ENCODE peak calls at places on chromosomes 16 and 17, in seven cellular contexts. One of them, this sample, is unnamed.

GRCh38 chr17:61641084-61641483 is 50.1 kb upstream of the NACA2 start:
- DNase-seq in HFF-Myc: no peak
- DNase-seq in fibroblast of the aortic adventitia: no peak
- DNase-seq in ovary: no peak
- DNase-seq in cardiac muscle cell: no peak
- DNase-seq in tibial artery: no peak
- DNase-seq in heart right ventricle: no peak
- DNase-seq in this sample: no peak

GRCh38 chr17:40345161-40346034 is 19.1 kb downstream of the GJD3 start:
- DNase-seq in HFF-Myc: no peak
- DNase-seq in fibroblast of the aortic adventitia: peak; percentile 81
- DNase-seq in ovary: peak; percentile 71
- DNase-seq in cardiac muscle cell: peak; percentile 87
- DNase-seq in tibial artery: peak; percentile 90
- DNase-seq in heart right ventricle: peak; percentile 83
- DNase-seq in this sample: peak; percentile 66

GRCh38 chr16:19776147-19776546 is 58.1 kb downstream of the IQCK start:
- DNase-seq in HFF-Myc: no peak
- DNase-seq in fibroblast of the aortic adventitia: no peak
- DNase-seq in ovary: no peak
- DNase-seq in cardiac muscle cell: no peak
- DNase-seq in tibial artery: no peak
- DNase-seq in heart right ventricle: no peak
- DNase-seq in this sample: no peak

GRCh38 chr16:71357681-71358080 is 842 bp upstream of the CALB2 start:
- DNase-seq in HFF-Myc: no peak
- DNase-seq in fibroblast of the aortic adventitia: no peak
- DNase-seq in ovary: no peak
- DNase-seq in cardiac muscle cell: peak; percentile 17
- DNase-seq in tibial artery: no peak
- DNase-seq in heart right ventricle: no peak
- DNase-seq in this sample: no peak

GRCh38 chr16:50473375-50473945 is 74.7 kb upstream of the NKD1 start:
- DNase-seq in HFF-Myc: peak; percentile 9
- DNase-seq in fibroblast of the aortic adventitia: no peak
- DNase-seq in ovary: no peak
- DNase-seq in cardiac muscle cell: no peak
- DNase-seq in tibial artery: no peak
- DNase-seq in heart right ventricle: no peak
- DNase-seq in this sample: no peak

GRCh38 chr17:44556854-44557606 is at the start of gene FZD2:
- DNase-seq in HFF-Myc: peak; percentile 98
- DNase-seq in fibroblast of the aortic adventitia: peak; percentile 99
- DNase-seq in ovary: peak; percentile 88
- DNase-seq in cardiac muscle cell: peak; percentile 95
- DNase-seq in tibial artery: peak; percentile 95
- DNase-seq in heart right ventricle: peak; percentile 90
- DNase-seq in this sample: peak; percentile 99

GRCh38 chr17:81941484-81942166 is 4.5 kb upstream of the PYCR1 start:
- DNase-seq in HFF-Myc: no peak
- DNase-seq in fibroblast of the aortic adventitia: no peak
- DNase-seq in ovary: no peak
- DNase-seq in cardiac muscle cell: peak; percentile 92
- DNase-seq in tibial artery: no peak
- DNase-seq in heart right ventricle: peak; percentile 69
- DNase-seq in this sample: no peak

GRCh38 chr16:89038221-89038721 is 55.4 kb upstream of the ACSF3 start:
- DNase-seq in HFF-Myc: no peak
- DNase-seq in fibroblast of the aortic adventitia: no peak
- DNase-seq in ovary: no peak
- DNase-seq in cardiac muscle cell: no peak
- DNase-seq in tibial artery: no peak
- DNase-seq in heart right ventricle: no peak
- DNase-seq in this sample: no peak

GRCh38 chr17:61316633-61317032 is 83.0 kb upstream of the TBX2 start:
- DNase-seq in HFF-Myc: no peak
- DNase-seq in fibroblast of the aortic adventitia: no peak
- DNase-seq in ovary: no peak
- DNase-seq in cardiac muscle cell: no peak
- DNase-seq in tibial artery: no peak
- DNase-seq in heart right ventricle: no peak
- DNase-seq in this sample: no peak

GRCh38 chr17:4945944-4946280 is 2.4 kb downstream of the PFN1 start:
- DNase-seq in HFF-Myc: no peak
- DNase-seq in fibroblast of the aortic adventitia: no peak
- DNase-seq in ovary: no peak
- DNase-seq in cardiac muscle cell: no peak
- DNase-seq in tibial artery: no peak
- DNase-seq in heart right ventricle: no peak
- DNase-seq in this sample: no peak

GRCh38 chr16:10085078-10085798 is 97.0 kb downstream of the GRIN2A start:
- DNase-seq in HFF-Myc: no peak
- DNase-seq in fibroblast of the aortic adventitia: no peak
- DNase-seq in ovary: no peak
- DNase-seq in cardiac muscle cell: peak; percentile 30
- DNase-seq in tibial artery: no peak
- DNase-seq in heart right ventricle: no peak
- DNase-seq in this sample: no peak

GRCh38 chr17:37521821-37522220 is 32.1 kb downstream of the DUSP14 start:
- DNase-seq in HFF-Myc: no peak
- DNase-seq in fibroblast of the aortic adventitia: no peak
- DNase-seq in ovary: no peak
- DNase-seq in cardiac muscle cell: no peak
- DNase-seq in tibial artery: no peak
- DNase-seq in heart right ventricle: no peak
- DNase-seq in this sample: no peak

GRCh38 chr17:37516131-37516561 is 26.5 kb downstream of the DUSP14 start:
- DNase-seq in HFF-Myc: no peak
- DNase-seq in fibroblast of the aortic adventitia: peak; percentile 59
- DNase-seq in ovary: no peak
- DNase-seq in cardiac muscle cell: peak; percentile 48
- DNase-seq in tibial artery: no peak
- DNase-seq in heart right ventricle: no peak
- DNase-seq in this sample: peak; percentile 51

GRCh38 chr17:37520174-37520573 is 30.5 kb downstream of the DUSP14 start:
- DNase-seq in HFF-Myc: no peak
- DNase-seq in fibroblast of the aortic adventitia: no peak
- DNase-seq in ovary: no peak
- DNase-seq in cardiac muscle cell: no peak
- DNase-seq in tibial artery: no peak
- DNase-seq in heart right ventricle: no peak
- DNase-seq in this sample: no peak

GRCh38 chr17:37519241-37519985 is 29.7 kb downstream of the DUSP14 start:
- DNase-seq in HFF-Myc: peak; percentile 55
- DNase-seq in fibroblast of the aortic adventitia: peak; percentile 24
- DNase-seq in ovary: no peak
- DNase-seq in cardiac muscle cell: no peak
- DNase-seq in tibial artery: no peak
- DNase-seq in heart right ventricle: no peak
- DNase-seq in this sample: peak; percentile 40

GRCh38 chr17:37518816-37519215 is 29.1 kb downstream of the DUSP14 start:
- DNase-seq in HFF-Myc: no peak
- DNase-seq in fibroblast of the aortic adventitia: no peak
- DNase-seq in ovary: no peak
- DNase-seq in cardiac muscle cell: no peak
- DNase-seq in tibial artery: no peak
- DNase-seq in heart right ventricle: no peak
- DNase-seq in this sample: peak; percentile 32
- TF ChIP-seq CTCF in HFF-Myc: no peak
- TF ChIP-seq CTCF in fibroblast of the aortic adventitia: no peak
- TF ChIP-seq CTCF in ovary: no peak
- TF ChIP-seq CTCF in cardiac muscle cell: no peak
- TF ChIP-seq CTCF in tibial artery: no peak
- TF ChIP-seq CTCF in heart right ventricle: no peak
- TF ChIP-seq CTCF in this sample: peak; percentile 9

GRCh38 chr17:21357696-21358095 is 18.5 kb upstream of the KCNJ12 start:
- DNase-seq in HFF-Myc: no peak
- DNase-seq in fibroblast of the aortic adventitia: no peak
- DNase-seq in ovary: no peak
- DNase-seq in cardiac muscle cell: no peak
- DNase-seq in tibial artery: no peak
- DNase-seq in heart right ventricle: no peak
- DNase-seq in this sample: no peak
- TF ChIP-seq CTCF in HFF-Myc: no peak
- TF ChIP-seq CTCF in fibroblast of the aortic adventitia: no peak
- TF ChIP-seq CTCF in ovary: no peak
- TF ChIP-seq CTCF in cardiac muscle cell: no peak
- TF ChIP-seq CTCF in tibial artery: no peak
- TF ChIP-seq CTCF in heart right ventricle: no peak
- TF ChIP-seq CTCF in this sample: no peak

GRCh38 chr17:31537558-31537957 is 146.1 kb downstream of the RAB11FIP4 start:
- DNase-seq in HFF-Myc: no peak
- DNase-seq in fibroblast of the aortic adventitia: peak; percentile 82
- DNase-seq in ovary: peak; percentile 49
- DNase-seq in cardiac muscle cell: no peak
- DNase-seq in tibial artery: no peak
- DNase-seq in heart right ventricle: no peak
- DNase-seq in this sample: peak; percentile 64

GRCh38 chr17:31544186-31544585 is 152.7 kb downstream of the RAB11FIP4 start:
- DNase-seq in HFF-Myc: no peak
- DNase-seq in fibroblast of the aortic adventitia: no peak
- DNase-seq in ovary: no peak
- DNase-seq in cardiac muscle cell: no peak
- DNase-seq in tibial artery: no peak
- DNase-seq in heart right ventricle: no peak
- DNase-seq in this sample: no peak

GRCh38 chr17:31540602-31541307 is 149.3 kb downstream of the RAB11FIP4 start:
- DNase-seq in HFF-Myc: no peak
- DNase-seq in fibroblast of the aortic adventitia: no peak
- DNase-seq in ovary: no peak
- DNase-seq in cardiac muscle cell: no peak
- DNase-seq in tibial artery: no peak
- DNase-seq in heart right ventricle: no peak
- DNase-seq in this sample: no peak

GRCh38 chr17:31538080-31538762 is 146.7 kb downstream of the RAB11FIP4 start:
- DNase-seq in HFF-Myc: no peak
- DNase-seq in fibroblast of the aortic adventitia: no peak
- DNase-seq in ovary: no peak
- DNase-seq in cardiac muscle cell: no peak
- DNase-seq in tibial artery: no peak
- DNase-seq in heart right ventricle: no peak
- DNase-seq in this sample: no peak

DNA sequence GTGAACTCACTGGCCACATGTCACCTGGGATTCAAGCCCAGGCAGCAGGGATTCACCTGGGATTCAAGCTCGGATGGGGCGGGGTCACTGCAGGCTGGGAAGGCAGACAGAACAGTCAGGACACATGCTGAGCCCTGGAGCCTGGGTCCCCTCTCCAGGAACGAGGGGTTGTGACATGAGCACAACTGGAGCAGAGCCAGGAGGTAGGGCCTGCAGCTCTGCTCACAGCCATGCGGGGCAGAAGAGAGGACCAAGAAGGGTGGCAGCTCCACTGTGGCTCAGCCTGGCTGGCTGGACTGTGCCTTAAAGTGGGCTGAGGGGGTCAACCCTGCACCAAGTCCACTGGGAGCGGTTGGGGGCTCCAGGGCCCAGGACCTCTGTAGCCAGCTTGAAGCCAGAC is 150.1 kb downstream of the RAB11FIP4 start:
- DNase-seq in HFF-Myc: no peak
- DNase-seq in fibroblast of the aortic adventitia: no peak
- DNase-seq in ovary: no peak
- DNase-seq in cardiac muscle cell: peak; percentile 30
- DNase-seq in tibial artery: no peak
- DNase-seq in heart right ventricle: no peak
- DNase-seq in this sample: no peak
- TF ChIP-seq CTCF in HFF-Myc: no peak
- TF ChIP-seq CTCF in fibroblast of the aortic adventitia: peak; percentile 12
- TF ChIP-seq CTCF in ovary: no peak
- TF ChIP-seq CTCF in cardiac muscle cell: peak; percentile 17
- TF ChIP-seq CTCF in tibial artery: no peak
- TF ChIP-seq CTCF in heart right ventricle: no peak
- TF ChIP-seq CTCF in this sample: peak; percentile 2

DNA sequence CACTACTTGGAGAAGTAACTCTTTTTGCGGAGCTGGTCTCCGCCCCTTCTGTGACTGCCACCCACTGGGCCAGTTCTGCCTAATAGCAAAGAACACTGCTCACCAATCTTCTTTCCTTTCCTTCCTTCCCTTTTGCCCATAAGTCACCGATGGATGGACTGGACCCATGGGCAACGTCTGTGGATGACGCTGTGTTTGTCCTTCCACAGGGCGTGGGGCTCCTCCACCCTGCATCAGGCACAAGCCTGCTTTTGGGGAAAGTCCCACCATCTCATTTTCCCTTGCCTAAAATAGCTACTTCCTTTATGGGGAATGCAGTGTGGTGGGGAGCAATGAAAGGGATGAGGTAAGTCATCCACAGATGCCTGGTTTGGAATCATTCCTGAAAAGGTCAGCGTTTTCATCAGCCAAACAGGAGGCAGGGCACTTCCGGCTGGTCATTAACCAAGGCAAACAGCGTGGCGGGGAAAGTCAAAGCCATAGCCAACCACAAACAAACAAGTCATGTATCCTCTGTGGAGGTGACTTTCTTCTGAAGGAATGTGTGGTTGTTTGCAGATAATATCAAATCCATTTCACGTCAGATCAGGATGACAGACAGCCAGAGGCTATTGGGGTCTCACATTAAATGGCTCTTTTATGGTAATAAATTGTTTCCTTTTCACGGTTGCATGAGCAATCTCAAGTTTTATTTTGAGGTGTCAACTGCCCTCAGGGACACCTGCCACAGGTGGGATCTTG is 30.7 kb upstream of the MED9 start:
- DNase-seq in HFF-Myc: peak; percentile 87
- DNase-seq in fibroblast of the aortic adventitia: peak; percentile 80
- DNase-seq in ovary: no peak
- DNase-seq in cardiac muscle cell: no peak
- DNase-seq in tibial artery: no peak
- DNase-seq in heart right ventricle: peak; percentile 27
- DNase-seq in this sample: peak; percentile 93
- TF ChIP-seq CTCF in HFF-Myc: peak; percentile 4
- TF ChIP-seq CTCF in fibroblast of the aortic adventitia: no peak
- TF ChIP-seq CTCF in ovary: no peak
- TF ChIP-seq CTCF in cardiac muscle cell: no peak
- TF ChIP-seq CTCF in tibial artery: no peak
- TF ChIP-seq CTCF in heart right ventricle: no peak
- TF ChIP-seq CTCF in this sample: peak; percentile 3

DNA sequence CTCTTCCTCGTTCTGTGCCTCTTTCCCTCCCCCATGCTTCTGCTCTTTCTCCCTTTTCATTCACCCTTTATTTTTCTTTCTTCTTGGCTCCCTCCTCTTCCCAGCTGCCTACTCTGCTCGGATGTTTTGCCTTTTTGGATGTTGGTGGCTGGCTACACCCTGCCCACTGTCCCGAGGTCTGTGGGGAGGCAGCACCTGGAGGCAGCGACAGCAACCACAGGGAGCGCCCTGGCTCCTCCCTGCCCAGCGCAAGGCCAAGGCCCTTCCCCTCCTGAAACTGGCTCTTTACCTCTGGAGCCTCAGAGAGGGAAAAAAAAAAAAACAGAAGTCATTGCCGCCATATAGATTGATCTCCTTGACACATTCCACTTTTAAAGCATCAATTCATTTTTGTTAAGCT is 20.1 kb downstream of the CLUAP1 start:
- DNase-seq in HFF-Myc: no peak
- DNase-seq in fibroblast of the aortic adventitia: no peak
- DNase-seq in ovary: no peak
- DNase-seq in cardiac muscle cell: no peak
- DNase-seq in tibial artery: peak; percentile 52
- DNase-seq in heart right ventricle: no peak
- DNase-seq in this sample: no peak
- TF ChIP-seq CTCF in HFF-Myc: no peak
- TF ChIP-seq CTCF in fibroblast of the aortic adventitia: no peak
- TF ChIP-seq CTCF in ovary: no peak
- TF ChIP-seq CTCF in cardiac muscle cell: no peak
- TF ChIP-seq CTCF in tibial artery: peak; percentile 7
- TF ChIP-seq CTCF in heart right ventricle: no peak
- TF ChIP-seq CTCF in this sample: peak; percentile 23

GRCh38 chr16:58127033-58127556 is 2.1 kb downstream of the CFAP20 start:
- DNase-seq in HFF-Myc: peak; percentile 54
- DNase-seq in fibroblast of the aortic adventitia: peak; percentile 39
- DNase-seq in ovary: peak; percentile 36
- DNase-seq in cardiac muscle cell: peak; percentile 34
- DNase-seq in tibial artery: no peak
- DNase-seq in heart right ventricle: no peak
- DNase-seq in this sample: peak; percentile 71
- TF ChIP-seq CTCF in HFF-Myc: peak; percentile 21
- TF ChIP-seq CTCF in fibroblast of the aortic adventitia: peak; percentile 43
- TF ChIP-seq CTCF in ovary: peak; percentile 18
- TF ChIP-seq CTCF in cardiac muscle cell: peak; percentile 36
- TF ChIP-seq CTCF in tibial artery: no peak
- TF ChIP-seq CTCF in heart right ventricle: peak; percentile 39
- TF ChIP-seq CTCF in this sample: peak; percentile 47